ENCODE peak calls at places on chromosome 20, in six cellular contexts. L, X, Y, I, Z and J are unnamed samples.
A peak's percentile ranks its signal among the peaks of the same experiment; 100 is the strongest.

GRCh38 chr20:42041000-42041565 is 422.9 kb upstream of the CHD6 start:
- DNase-seq in L (no peak), X (no peak), I (no peak), Z (no peak), Y (no peak), J (no peak)

GRCh38 chr20:32034581-32035397 is 17.3 kb upstream of the HCK start:
- DNase-seq in Y (no peak), X (no peak), I (no peak), Z (no peak), L (no peak), J (no peak)

GRCh38 chr20:49657118-49657901 is 56.4 kb downstream of the B4GALT5 start:
- DNase-seq in Z (no peak), L (no peak), Y (no peak), I (no peak), X (no peak), J (no peak)

GRCh38 chr20:54995553-54995952 is 520.2 kb downstream of the DOK5 start:
- DNase-seq in I (no peak), X (no peak), L (no peak), Z (no peak), Y (no peak), J (no peak)

GRCh38 chr20:39289316-39289715 is 327.2 kb downstream of the DHX35 start:
- DNase-seq in Y (no peak), Z (no peak), I (peak; percentile 20), L (no peak), X (no peak), J (no peak)

GRCh38 chr20:20083796-20084195 is 31.5 kb downstream of the CFAP61 start:
- DNase-seq in Z (no peak), X (no peak), L (no peak), I (peak; percentile 46), Y (no peak), J (no peak)

GRCh38 chr20:6152777-6153176 is 29.9 kb upstream of the FERMT1 start:
- DNase-seq in I (no peak), Z (no peak), Y (no peak), X (no peak), L (no peak), J (no peak)

GRCh38 chr20:34337544-34337943 is 25.5 kb upstream of the ITCH start:
- DNase-seq in L (no peak), X (no peak), Z (no peak), I (no peak), Y (no peak), J (no peak)

GRCh38 chr20:50883856-50884255 is 47.4 kb downstream of the ADNP start:
- DNase-seq in I (no peak), X (no peak), L (no peak), Y (no peak), Z (no peak), J (no peak)

GRCh38 chr20:34824026-34824860 is 1.2 kb downstream of the NCOA6 start:
- DNase-seq in Z (peak; percentile 59), I (peak; percentile 82), X (peak; percentile 91), L (peak; percentile 89), Y (no peak), J (peak; percentile 28)

GRCh38 chr20:56796345-56796744 is 167.2 kb downstream of the TFAP2C start:
- DNase-seq in I (no peak), Y (no peak), Z (no peak), X (no peak), L (no peak), J (no peak)

GRCh38 chr20:23656372-23656771 is 18.6 kb upstream of the CST3 start:
- DNase-seq in I (no peak), Y (no peak), L (no peak), Z (no peak), X (no peak), J (no peak)

GRCh38 chr20:50056951-50057403 is 56.0 kb downstream of the UBE2V1 start:
- DNase-seq in Z (no peak), Y (no peak), I (no peak), L (no peak), X (no peak), J (no peak)

GRCh38 chr20:44646641-44647274 is 4.7 kb downstream of the ADA start:
- DNase-seq in L (peak; percentile 36), X (no peak), Y (no peak), I (peak; percentile 77), Z (no peak), J (no peak)

GRCh38 chr20:17873410-17874270 is 95.0 kb downstream of the SNX5 start:
- DNase-seq in X (peak; percentile 96), Y (no peak), L (peak; percentile 91), I (no peak), Z (peak; percentile 80), J (no peak)

GRCh38 chr20:47181056-47181862 is 175.2 kb downstream of the ZMYND8 start:
- DNase-seq in X (peak; percentile 41), I (peak; percentile 57), Z (no peak), L (peak; percentile 14), Y (no peak), J (no peak)

GRCh38 chr20:50189681-50190250 is 864 bp upstream of the CEBPB start:
- DNase-seq in I (no peak), L (peak; percentile 88), X (peak; percentile 91), Y (no peak), Z (no peak), J (no peak)

GRCh38 chr20:760751-761417 is 7.4 kb downstream of the SLC52A3 start:
- DNase-seq in L (no peak), Z (no peak), X (no peak), I (peak; percentile 75), Y (no peak), J (peak; percentile 74)

GRCh38 chr20:51457281-51457932 is 85.1 kb downstream of the NFATC2 start:
- DNase-seq in L (no peak), Y (no peak), X (peak; percentile 71), I (no peak), Z (peak; percentile 44), J (no peak)

GRCh38 chr20:23606652-23607049 is 934 bp upstream of the CST9 start:
- DNase-seq in Y (no peak), I (peak; percentile 86), L (peak; percentile 78), X (peak; percentile 82), Z (peak; percentile 77), J (peak; percentile 89)

GRCh38 chr20:33790571-33790970 is 20.6 kb upstream of the CHMP4B start:
- DNase-seq in L (peak; percentile 88), X (peak; percentile 87), Y (no peak), I (no peak), Z (no peak), J (no peak)

GRCh38 chr20:51014797-51015722 is 7.8 kb downstream of the KCNG1 start:
- DNase-seq in Y (no peak), I (peak; percentile 52), Z (peak; percentile 15), L (peak; percentile 61), X (peak; percentile 65), J (peak; percentile 85)

GRCh38 chr20:64065973-64066341 is 3.0 kb downstream of the TCEA2 start:
- DNase-seq in Z (no peak), Y (no peak), X (no peak), L (peak; percentile 54), I (peak; percentile 81), J (no peak)

GRCh38 chr20:58851221-58851968 is 693 bp upstream of the GNAS-AS1 start:
- DNase-seq in Z (no peak), Y (no peak), I (no peak), L (no peak), X (no peak), J (peak; percentile 35)
- TF ChIP-seq CTCF in Z (no peak), Y (no peak), I (no peak), L (no peak), X (no peak), J (no peak)

DNA sequence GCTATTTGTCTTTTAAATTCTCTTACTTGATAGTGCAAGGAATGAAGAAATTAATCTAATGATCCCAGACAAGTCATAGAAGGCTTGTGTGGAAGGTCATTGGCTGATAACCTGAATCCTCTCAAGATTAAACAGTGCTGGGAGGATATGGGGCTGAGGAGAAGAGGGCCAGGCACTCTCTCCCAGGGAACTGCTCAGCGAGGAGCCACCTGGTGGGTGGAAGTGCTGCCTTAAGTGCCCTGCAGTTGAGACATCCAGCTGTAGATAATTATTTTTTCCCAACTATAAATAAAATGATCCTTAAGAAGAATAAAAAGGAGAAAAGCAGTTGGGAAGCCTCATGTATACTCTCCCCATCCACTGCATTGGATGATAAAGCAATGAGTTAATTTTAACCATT is 47.9 kb downstream of the BTBD3 start:
- DNase-seq in L (no peak), Y (no peak), X (no peak), I (no peak), Z (no peak), J (no peak)
- TF ChIP-seq CTCF in L (no peak), Y (no peak), X (no peak), I (no peak), Z (no peak), J (no peak)

GRCh38 chr20:3696200-3696599 is 14.4 kb upstream of the ADAM33 start:
- DNase-seq in Y (no peak), X (no peak), Z (no peak), L (no peak), I (no peak), J (no peak)
- TF ChIP-seq CTCF in Y (peak; percentile 10), X (no peak), Z (no peak), L (no peak), I (peak; percentile 17), J (peak; percentile 72)

GRCh38 chr20:36830791-36831691 is 44.9 kb upstream of the TLDC2 start:
- DNase-seq in Z (peak; percentile 80), L (no peak), Y (no peak), X (no peak), I (no peak), J (no peak)
- TF ChIP-seq CTCF in Z (no peak), L (peak; percentile 23), Y (peak; percentile 40), X (no peak), I (no peak), J (no peak)

DNA sequence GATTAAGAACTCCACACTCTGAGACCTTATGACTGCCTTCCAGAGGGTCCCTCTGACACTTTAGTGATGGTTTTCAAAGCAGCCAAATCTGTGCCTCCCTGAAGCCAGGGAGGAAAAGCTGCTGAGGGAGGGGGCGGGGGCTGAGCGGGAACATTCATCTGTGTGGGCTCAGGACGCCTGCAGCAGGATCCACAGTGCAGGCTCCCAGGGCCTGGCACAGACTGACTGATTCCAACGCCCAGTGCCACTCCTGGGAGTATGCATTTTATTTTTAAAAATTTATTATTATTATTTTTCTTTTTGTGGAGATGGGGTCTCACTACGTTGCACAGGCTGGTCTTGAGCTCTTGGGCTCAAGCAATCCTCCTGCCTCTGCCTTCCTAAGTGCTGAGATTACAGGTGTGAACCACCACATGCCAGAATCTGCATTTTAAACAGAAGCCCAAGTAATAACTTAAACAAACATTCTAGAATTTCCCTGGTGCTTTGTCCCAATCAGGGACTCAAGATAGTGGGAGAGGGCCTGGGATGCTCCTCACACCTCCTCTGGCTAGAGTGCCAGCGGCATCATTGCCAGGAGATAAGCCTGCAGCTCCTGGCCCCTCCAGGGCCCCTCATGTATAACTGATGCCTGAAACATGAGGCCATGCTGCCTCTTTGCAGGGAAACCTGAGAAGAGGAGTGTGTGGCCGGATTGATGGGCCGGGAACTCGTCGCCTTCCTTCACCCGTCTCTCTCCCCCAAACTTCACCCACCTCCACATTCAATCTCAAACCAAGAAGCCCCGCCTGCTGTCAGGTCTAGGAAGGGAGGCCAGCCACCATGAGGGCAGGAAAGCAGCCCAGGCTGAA is 437 bp upstream of the TMC2 start:
- DNase-seq in Y (no peak), I (no peak), Z (no peak), X (no peak), L (no peak), J (no peak)
- TF ChIP-seq CTCF in Y (no peak), I (no peak), Z (no peak), X (no peak), L (no peak), J (no peak)